ENCODE peak calls at places on chromosomes 13 and 19, in eight cellular contexts. H is AG04450, N is astrocyte, Q is right atrium auricular region, W is heart left ventricle, S is cardiac muscle cell, K is lower lobe of right lung, T is Panc1. R is an unnamed sample.

GRCh38 chr13:25455146-25455545 is 83.4 kb downstream of the ATP8A2 start:
- DNase-seq in K (no peak), Q (no peak), N (no peak), H (no peak), T (no peak), S (no peak), W (no peak), R (no peak)

GRCh38 chr19:38032151-38032550 is 125.1 kb downstream of the SIPA1L3 start:
- DNase-seq in S (no peak), T (no peak), K (no peak), N (peak; percentile 93), Q (no peak), H (no peak), W (no peak), R (no peak)

GRCh38 chr19:51125421-51126075 is 842 bp downstream of the SIGLEC9 start:
- DNase-seq in Q (no peak), S (no peak), K (no peak), W (no peak), N (no peak), T (no peak), H (no peak), R (no peak)

GRCh38 chr19:45283443-45284033 is 32.5 kb downstream of the MARK4 start:
- DNase-seq in K (no peak), Q (no peak), H (no peak), W (no peak), N (no peak), S (no peak), T (no peak), R (no peak)

GRCh38 chr19:8445488-8446001 is 770 bp downstream of the HNRNPM start:
- DNase-seq in T (no peak), S (peak; percentile 69), W (peak; percentile 78), Q (no peak), H (no peak), K (peak; percentile 72), N (no peak), R (no peak)

GRCh38 chr19:39156891-39157230 is 31.3 kb downstream of the PAK4 start:
- DNase-seq in H (no peak), K (no peak), T (no peak), W (no peak), N (no peak), S (no peak), Q (no peak), R (no peak)

GRCh38 chr13:111947876-111948275 is 119.1 kb upstream of the SOX1 start:
- DNase-seq in H (no peak), K (no peak), T (no peak), S (no peak), N (no peak), Q (no peak), W (no peak), R (no peak)

GRCh38 chr13:99572131-99572530 is 70.9 kb downstream of the TM9SF2 start:
- DNase-seq in W (no peak), N (peak; percentile 35), Q (no peak), K (no peak), H (no peak), T (no peak), S (no peak), R (no peak)

GRCh38 chr19:41133260-41133659 is 19.0 kb downstream of the CYP2F1 start:
- DNase-seq in K (no peak), S (no peak), W (no peak), N (no peak), H (no peak), Q (no peak), T (no peak), R (no peak)

GRCh38 chr19:48417436-48417835 is 24.0 kb downstream of the GRIN2D start:
- DNase-seq in S (no peak), W (no peak), H (no peak), Q (no peak), N (no peak), K (no peak), T (no peak), R (no peak)

GRCh38 chr19:1027020-1027952 is 878 bp downstream of the CNN2 start:
- DNase-seq in W (peak; percentile 69), H (no peak), Q (no peak), N (no peak), T (no peak), S (no peak), K (no peak), R (no peak)

GRCh38 chr19:6034512-6034911 is 56.6 kb upstream of the RANBP3 start:
- DNase-seq in K (no peak), S (no peak), Q (no peak), N (no peak), H (no peak), W (no peak), T (no peak), R (no peak)

GRCh38 chr13:39483326-39483725 is 119.7 kb downstream of the LHFPL6 start:
- DNase-seq in K (no peak), H (no peak), N (no peak), W (no peak), S (no peak), T (no peak), Q (no peak), R (no peak)

GRCh38 chr19:16824658-16825311 is 4.4 kb upstream of the SIN3B start:
- DNase-seq in W (no peak), T (no peak), H (no peak), Q (no peak), K (no peak), N (peak; percentile 39), S (no peak), R (peak; percentile 28)

GRCh38 chr13:98312606-98313005 is 135.5 kb upstream of the RNF113B start:
- DNase-seq in T (no peak), H (no peak), S (no peak), N (no peak), K (no peak), Q (no peak), W (no peak), R (no peak)

GRCh38 chr19:43450545-43450997 is 14.8 kb downstream of the LYPD3 start:
- DNase-seq in H (no peak), T (no peak), N (peak; percentile 70), S (no peak), Q (no peak), K (no peak), W (no peak), R (no peak)

GRCh38 chr13:97369269-97369893 is 64.6 kb upstream of the RAP2A start:
- DNase-seq in W (no peak), H (no peak), K (no peak), S (no peak), T (no peak), N (no peak), Q (no peak), R (no peak)

GRCh38 chr13:51614350-51614786 is 30.1 kb downstream of the WDFY2 start:
- DNase-seq in S (no peak), W (no peak), T (no peak), N (no peak), K (no peak), H (no peak), Q (no peak), R (no peak)
- H3K4me3 ChIP-seq in S (no peak overlapping the region), W (peak overlapping the region; percentile 14), T (no peak overlapping the region), N (no peak overlapping the region), K (peak overlapping the region; percentile 9), H (no peak overlapping the region), Q (no peak overlapping the region), R (no peak overlapping the region)

GRCh38 chr19:11418166-11418517 is 972 bp downstream of the RGL3 start:
- DNase-seq in S (peak; percentile 33), H (no peak), T (no peak), N (no peak), K (no peak), W (no peak), Q (no peak), R (no peak)
- H3K27me3 ChIP-seq in S (peaks cover 36% of the 10 kb centered on the region), H (peaks cover 58% of the 10 kb centered on the region), T (no peaks in the 10 kb centered on the region), N (peaks cover 47% of the 10 kb centered on the region), K (peaks cover 36% of the 10 kb centered on the region), W (peaks cover 30% of the 10 kb centered on the region), Q (peaks cover 7% of the 10 kb centered on the region), R (peaks cover 42% of the 10 kb centered on the region)

GRCh38 chr13:110089815-110090214 is 217.1 kb downstream of the COL4A1 start:
- DNase-seq in T (no peak), N (no peak), S (no peak), Q (no peak), W (no peak), H (no peak), K (no peak), R (no peak)
- TF ChIP-seq CTCF in T (peak; percentile 12), N (peak; percentile 34), S (peak; percentile 31), Q (no peak), W (no peak), H (peak; percentile 43), K (no peak), R (peak; percentile 53)

GRCh38 chr19:35059799-35060091 is 18.2 kb downstream of the HPN start:
- DNase-seq in H (no peak), T (no peak), S (no peak), K (no peak), N (no peak), Q (no peak), W (no peak), R (no peak)

GRCh38 chr19:35062942-35063341 is 21.4 kb downstream of the HPN start:
- DNase-seq in W (no peak), K (peak; percentile 17), Q (no peak), T (no peak), S (no peak), N (no peak), H (no peak), R (no peak)

GRCh38 chr19:35060160-35060855 is 18.8 kb downstream of the HPN start:
- DNase-seq in S (no peak), N (no peak), T (no peak), W (peak; percentile 56), H (no peak), K (peak; percentile 45), Q (no peak), R (no peak)

GRCh38 chr19:35063940-35064818 is 22.7 kb downstream of the HPN start:
- DNase-seq in Q (no peak), S (no peak), N (peak; percentile 67), K (peak; percentile 10), W (peak; percentile 18), T (peak; percentile 13), H (no peak), R (peak; percentile 29)

DNA sequence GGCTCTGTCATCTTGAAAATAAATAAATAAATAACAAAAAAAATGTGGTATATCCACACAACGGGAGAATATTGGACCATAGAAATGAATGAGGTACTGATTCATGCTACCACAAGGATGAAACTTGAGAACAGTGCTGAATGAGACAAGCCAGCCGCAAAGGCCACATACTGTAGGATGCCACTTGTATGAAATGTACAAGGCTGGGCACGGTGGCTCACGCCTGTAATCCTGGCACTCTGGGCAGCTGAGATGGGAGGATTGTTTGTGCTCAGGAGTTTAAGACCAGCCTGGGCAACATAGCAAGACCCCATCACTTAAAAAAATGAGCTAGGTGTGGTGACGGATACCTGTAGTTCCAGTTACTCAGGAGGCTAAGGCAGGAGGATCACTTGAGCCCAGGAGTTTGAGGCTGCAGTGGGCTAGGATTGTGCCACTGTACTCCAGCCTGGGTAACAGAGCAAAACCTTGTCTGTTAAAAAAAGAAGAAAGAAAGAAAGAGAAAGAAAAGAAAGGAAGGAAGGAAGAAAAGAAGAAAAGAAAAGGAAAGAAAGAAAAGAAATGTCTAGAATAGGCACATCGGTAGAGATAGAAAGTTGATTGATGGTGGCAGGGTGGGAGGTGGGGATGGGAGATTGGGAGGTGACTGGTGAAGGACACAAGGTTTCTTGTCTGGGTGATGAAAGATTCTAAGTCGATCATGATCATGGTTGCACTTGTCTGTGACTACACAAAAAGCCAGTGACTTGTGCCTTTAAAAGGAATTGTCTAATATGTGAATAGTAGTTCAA is 20.3 kb downstream of the HPN start:
- DNase-seq in T (no peak), H (no peak), N (peak; percentile 28), W (peak; percentile 28), Q (no peak), S (no peak), K (no peak), R (no peak)
- H3K4me3 ChIP-seq in T (no peak overlapping the region), H (no peak overlapping the region), N (no peak overlapping the region), W (no peak overlapping the region), Q (no peak overlapping the region), S (no peak overlapping the region), K (no peak overlapping the region), R (no peak overlapping the region)

R was measured in brain microvascular endothelial cell.